ENCODE peak calls at places on chromosomes 4 and X, in six cellular contexts. W is CD8-positive, alpha-beta memory T cell; O is thoracic aorta; B is left lung; U is NT2/D1; R is adrenal gland. F is an unnamed sample. For H3K4me1, the result is how much of the 10 kb centered on the place peaks cover.

GRCh38 chr4:165877291-165877690 is 4.3 kb downstream of the TLL1 start:
- DNase-seq in U (no peak), R (no peak), O (no peak), W (no peak), B (no peak), F (no peak)

GRCh38 chrX:46953597-46953996 is 41.4 kb downstream of the JADE3 start:
- DNase-seq in O (no peak), R (peak), W (no peak), U (peak), B (no peak), F (no peak)

GRCh38 chrX:140492360-140492994 is 12.4 kb downstream of the SOX3 start:
- DNase-seq in O (no peak), R (no peak), U (no peak), B (no peak), W (no peak), F (no peak)

GRCh38 chrX:51860679-51861078 is 32.7 kb upstream of the MAGED1 start:
- DNase-seq in O (no peak), R (peak), W (no peak), U (peak), B (no peak), F (no peak)

GRCh38 chr4:165540206-165540865 is 161.5 kb downstream of the CPE start:
- DNase-seq in U (no peak), W (no peak), R (no peak), O (no peak), B (no peak), F (no peak)

GRCh38 chr4:41287005-41287404 is 30.3 kb downstream of the UCHL1 start:
- DNase-seq in U (no peak), B (no peak), O (no peak), R (no peak), W (no peak), F (no peak)

GRCh38 chr4:110516106-110516922 is 40.4 kb downstream of the ENPEP start:
- DNase-seq in O (no peak), B (no peak), W (peak), R (peak), U (peak), F (no peak)

GRCh38 chr4:1451752-1452122 is 45.5 kb upstream of the NKX1-1 start:
- DNase-seq in R (no peak), B (no peak), O (no peak), W (no peak), U (no peak), F (no peak)

GRCh38 chrX:15202458-15203177 is 67.3 kb downstream of the ASB9 start:
- DNase-seq in U (no peak), B (no peak), W (no peak), R (no peak), O (no peak), F (no peak)

GRCh38 chrX:134679226-134679625 is 21.0 kb upstream of the PLAC1 start:
- DNase-seq in W (no peak), O (no peak), R (no peak), U (no peak), B (no peak), F (no peak)

GRCh38 chrX:149145845-149146285 is 359.2 kb downstream of the IDS start:
- DNase-seq in W (no peak), O (no peak), B (no peak), R (no peak), U (no peak), F (no peak)

GRCh38 chr4:172270421-172270820 is 457.2 kb downstream of the GALNTL6 start:
- DNase-seq in U (no peak), R (no peak), W (no peak), B (no peak), O (no peak), F (no peak)

GRCh38 chr4:6641164-6641970 is 882 bp downstream of the MRFAP1 start:
- DNase-seq in W (peak), B (peak), U (no peak), O (no peak), R (peak), F (no peak)

GRCh38 chrX:123740006-123740405 is 7.2 kb upstream of the THOC2 start:
- DNase-seq in W (no peak), O (no peak), U (no peak), B (no peak), R (no peak), F (no peak)

GRCh38 chr4:84258905-84259830 is 239.9 kb downstream of the NKX6-1 start:
- DNase-seq in O (no peak), B (no peak), R (no peak), U (peak), W (no peak), F (no peak)

GRCh38 chrX:154652311-154653047 is 900 bp downstream of the CTAG2 start:
- DNase-seq in W (no peak), U (no peak), O (no peak), B (no peak), R (no peak), F (no peak)

GRCh38 chr4:129839687-129840086 is 743.7 kb downstream of the C4orf33 start:
- DNase-seq in B (no peak), O (no peak), U (no peak), W (no peak), R (no peak), F (no peak)

GRCh38 chr4:156638925-156639605 is 332.5 kb downstream of the PDGFC start:
- DNase-seq in O (no peak), B (no peak), U (no peak), W (no peak), R (no peak), F (no peak)

GRCh38 chr4:6770581-6771228 is 11.8 kb upstream of the KIAA0232 start:
- DNase-seq in W (no peak), B (no peak), R (no peak), O (no peak), U (no peak), F (no peak)

GRCh38 chrX:133985164-133986007 is at the start of gene GPC3:
- DNase-seq in U (peak), B (peak), W (no peak), O (no peak), R (peak), F (no peak)

GRCh38 chr4:25088342-25088952 is 57.7 kb upstream of the LGI2 start:
- DNase-seq in U (no peak), R (no peak), O (no peak), W (no peak), B (no peak), F (no peak)

GRCh38 chrX:69038826-69039225 is 126.4 kb downstream of the PJA1 start:
- DNase-seq in R (no peak), B (no peak), W (no peak), O (no peak), U (no peak), F (no peak)

GRCh38 chrX:72554448-72555140 is 18.0 kb downstream of the HDAC8 start:
- DNase-seq in R (no peak), U (peak), O (no peak), W (no peak), B (no peak), F (no peak)

GRCh38 chr4:183758006-183758734 is 99.1 kb downstream of the TRAPPC11 start:
- DNase-seq in B (peak), U (no peak), O (no peak), W (no peak), R (peak), F (no peak)

GRCh38 chr4:18012115-18012806 is 9.3 kb downstream of the LCORL start:
- DNase-seq in W (no peak), R (no peak), O (no peak), U (no peak), B (no peak), F (no peak)

GRCh38 chrX:10017866-10018265 is 50.7 kb downstream of the CLDN34 start:
- DNase-seq in U (no peak), O (no peak), W (no peak), R (no peak), B (no peak), F (no peak)

GRCh38 chr4:147769386-147769785 is 37.5 kb downstream of the ARHGAP10 start:
- DNase-seq in O (no peak), U (no peak), R (no peak), B (no peak), W (no peak), F (no peak)
- H3K4me1 ChIP-seq in O (under half), U (under half), R (under half), B (under half), W (under half), F (half or more)

DNA sequence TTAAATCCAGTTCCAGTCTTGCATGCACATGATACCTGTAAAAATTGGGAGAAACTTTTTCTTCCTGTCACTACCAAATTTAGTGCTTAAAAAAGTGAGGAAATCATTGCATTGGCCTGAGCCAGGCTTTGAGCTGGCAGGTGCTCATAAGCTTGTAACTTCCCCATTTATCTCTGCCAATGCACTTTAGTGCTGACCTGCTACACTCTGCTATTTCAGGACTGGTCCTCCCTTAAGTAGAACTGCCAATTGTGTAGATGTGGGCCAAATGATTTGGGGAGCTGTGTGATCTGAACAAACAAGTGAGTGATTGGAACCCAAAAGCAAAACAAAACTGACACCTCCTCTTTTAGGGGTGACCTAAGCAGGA is 51.8 kb downstream of the ZNF827 start:
- DNase-seq in U (no peak), R (no peak), B (no peak), O (no peak), W (no peak), F (no peak)
- H3K4me1 ChIP-seq in U (under half), R (under half), B (under half), O (under half), W (under half), F (under half)

GRCh38 chr4:2932951-2933565 is 30.1 kb downstream of the NOP14 start:
- DNase-seq in U (no peak), B (no peak), O (no peak), R (peak), W (peak), F (no peak)

GRCh38 chr4:2934813-2935761 is 28.1 kb downstream of the NOP14 start:
- DNase-seq in O (peak), R (peak), W (peak), U (peak), B (peak), F (peak)

GRCh38 chr4:2934077-2934812 is 29.0 kb downstream of the NOP14 start:
- DNase-seq in R (peak), O (peak), W (peak), B (peak), U (no peak), F (peak)

GRCh38 chr4:2932561-2932950 is 30.6 kb downstream of the NOP14 start:
- DNase-seq in B (peak), R (peak), W (peak), U (no peak), O (no peak), F (no peak)

GRCh38 chr4:2933566-2934076 is 29.6 kb downstream of the NOP14 start:
- DNase-seq in O (peak), R (peak), U (no peak), B (no peak), W (no peak), F (no peak)
- H3K4me1 ChIP-seq in O (under half), R (under half), U (under half), B (under half), W (half or more), F (half or more)

GRCh38 chrX:101415180-101416130 is 7.4 kb downstream of the HNRNPH2 start:
- DNase-seq in W (peak), U (peak), R (peak), O (no peak), B (no peak), F (no peak)
- H3K4me1 ChIP-seq in W (under half), U (under half), R (under half), O (under half), B (under half), F (under half)

GRCh38 chr4:124432500-124432899 is 280.0 kb downstream of the ANKRD50 start:
- DNase-seq in U (no peak), W (no peak), R (no peak), O (no peak), B (no peak), F (no peak)

GRCh38 chr4:124428648-124429047 is 283.9 kb downstream of the ANKRD50 start:
- DNase-seq in R (no peak), U (no peak), W (no peak), O (no peak), B (no peak), F (no peak)

GRCh38 chr4:124427095-124427767 is 285.3 kb downstream of the ANKRD50 start:
- DNase-seq in R (peak), O (no peak), W (no peak), U (no peak), B (no peak), F (no peak)

GRCh38 chr4:124431663-124432192 is 280.8 kb downstream of the ANKRD50 start:
- DNase-seq in O (no peak), U (no peak), R (no peak), W (no peak), B (no peak), F (no peak)

DNA sequence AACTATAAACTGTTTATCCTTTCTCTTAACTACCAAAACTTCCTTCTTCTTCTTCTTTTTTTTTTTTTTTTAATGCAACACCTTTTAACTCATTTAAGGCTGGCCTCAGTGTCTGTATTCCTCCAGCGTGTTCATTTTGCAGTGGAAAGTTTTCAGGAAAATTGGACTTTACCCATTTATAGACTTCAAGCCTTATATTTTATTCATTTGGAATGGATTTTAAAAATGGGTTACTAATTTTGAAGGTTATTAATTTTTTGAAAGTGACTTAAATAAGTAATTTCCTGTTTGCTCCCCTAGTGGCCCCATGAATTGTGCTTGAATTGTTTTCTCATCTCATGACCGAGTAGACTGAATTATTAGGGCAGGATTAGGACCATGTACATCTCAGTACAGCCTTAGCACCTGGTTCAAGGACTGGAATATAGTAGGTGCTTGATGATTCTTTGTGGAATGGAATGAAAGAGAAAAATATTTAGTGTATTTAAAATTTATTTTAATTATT is 282.7 kb downstream of the ANKRD50 start:
- DNase-seq in O (no peak), W (no peak), R (no peak), B (no peak), U (no peak), F (no peak)
- H3K4me1 ChIP-seq in O (under half), W (under half), R (under half), B (under half), U (under half), F (under half)